ENCODE peak calls at places on chromosomes 1 and 21, in seven cellular contexts. B is neural crest cell, Y is kidney, N is fibroblast of pulmonary artery, P is body of pancreas, O is A549, F is DND-41. D is an unnamed sample.

GRCh38 chr1:11414921-11415538 is 63.9 kb upstream of the DISP3 start:
- DNase-seq in B (no peak), Y (no peak), N (no peak), P (no peak), O (no peak), F (no peak), D (no peak)

GRCh38 chr1:180233191-180234011 is 3.3 kb downstream of the LHX4 start:
- DNase-seq in B (no peak), Y (no peak), N (no peak), P (no peak), O (no peak), F (no peak), D (no peak)

GRCh38 chr1:216045400-216045799 is 377.8 kb downstream of the USH2A start:
- DNase-seq in B (no peak), Y (no peak), N (peak; percentile 58), P (no peak), O (no peak), F (no peak), D (peak; percentile 36)

GRCh38 chr1:91846007-91846620 is 39.8 kb downstream of the TGFBR3 start:
- DNase-seq in B (no peak), Y (no peak), N (peak; percentile 84), P (peak; percentile 55), O (no peak), F (no peak), D (peak; percentile 35)

GRCh38 chr1:43776043-43776761 is 68.9 kb downstream of the ST3GAL3 start:
- DNase-seq in B (no peak), Y (no peak), N (peak; percentile 69), P (no peak), O (no peak), F (no peak), D (no peak)

GRCh38 chr1:119414950-119415349 is at the start of gene HSD3B2:
- DNase-seq in B (no peak), Y (no peak), N (no peak), P (no peak), O (no peak), F (no peak), D (no peak)

GRCh38 chr1:212514056-212514614 is 81.4 kb downstream of the NENF start:
- DNase-seq in B (no peak), Y (peak; percentile 92), N (peak; percentile 49), P (peak; percentile 54), O (peak; percentile 59), F (no peak), D (no peak)

GRCh38 chr21:44647222-44647552 is 973 bp downstream of the KRTAP10-11 start:
- DNase-seq in B (no peak), Y (no peak), N (no peak), P (no peak), O (no peak), F (no peak), D (no peak)

GRCh38 chr1:224380003-224380402 is 23.3 kb downstream of the CNIH4 start:
- DNase-seq in B (no peak), Y (no peak), N (no peak), P (no peak), O (no peak), F (peak; percentile 75), D (no peak)

GRCh38 chr1:221963742-221964141 is 221.9 kb upstream of the DUSP10 start:
- DNase-seq in B (no peak), Y (no peak), N (no peak), P (no peak), O (no peak), F (no peak), D (no peak)

GRCh38 chr1:53047737-53048344 is 14.2 kb upstream of the PODN start:
- DNase-seq in B (no peak), Y (no peak), N (peak; percentile 79), P (no peak), O (no peak), F (peak; percentile 40), D (peak; percentile 30)

GRCh38 chr1:93468681-93469080 is 20.8 kb downstream of the FNBP1L start:
- DNase-seq in B (no peak), Y (no peak), N (no peak), P (no peak), O (no peak), F (no peak), D (no peak)

GRCh38 chr21:45283019-45283610 is 4.6 kb downstream of the POFUT2 start:
- DNase-seq in B (no peak), Y (peak; percentile 67), N (no peak), P (peak; percentile 9), O (no peak), F (no peak), D (no peak)

GRCh38 chr1:181911715-181912114 is 149.8 kb downstream of the ZNF648 start:
- DNase-seq in B (no peak), Y (no peak), N (no peak), P (no peak), O (no peak), F (no peak), D (no peak)

GRCh38 chr1:66207484-66207883 is 326.5 kb upstream of the SGIP1 start:
- DNase-seq in B (no peak), Y (no peak), N (peak; percentile 68), P (no peak), O (peak; percentile 35), F (no peak), D (no peak)

GRCh38 chr1:13543451-13543911 is 29.7 kb upstream of the LRRC38 start:
- DNase-seq in B (no peak), Y (no peak), N (no peak), P (peak; percentile 12), O (no peak), F (no peak), D (no peak)

GRCh38 chr21:31136891-31137290 is 98.6 kb upstream of the KRTAP19-8 start:
- DNase-seq in B (no peak), Y (no peak), N (peak; percentile 84), P (no peak), O (no peak), F (no peak), D (no peak)

GRCh38 chr1:22190251-22190650 is 47.4 kb upstream of the WNT4 start:
- DNase-seq in B (no peak), Y (no peak), N (no peak), P (no peak), O (no peak), F (no peak), D (no peak)

GRCh38 chr1:185350027-185350442 is 33.0 kb upstream of the IVNS1ABP start:
- DNase-seq in B (no peak), Y (no peak), N (no peak), P (no peak), O (no peak), F (no peak), D (no peak)

GRCh38 chr1:50415235-50416149 is 7.8 kb downstream of the DMRTA2 start:
- DNase-seq in B (no peak), Y (no peak), N (no peak), P (no peak), O (no peak), F (no peak), D (no peak)
- TF ChIP-seq CTCF in B (no peak), Y (no peak), N (no peak), P (no peak), O (no peak), F (no peak), D (no peak)

DNA sequence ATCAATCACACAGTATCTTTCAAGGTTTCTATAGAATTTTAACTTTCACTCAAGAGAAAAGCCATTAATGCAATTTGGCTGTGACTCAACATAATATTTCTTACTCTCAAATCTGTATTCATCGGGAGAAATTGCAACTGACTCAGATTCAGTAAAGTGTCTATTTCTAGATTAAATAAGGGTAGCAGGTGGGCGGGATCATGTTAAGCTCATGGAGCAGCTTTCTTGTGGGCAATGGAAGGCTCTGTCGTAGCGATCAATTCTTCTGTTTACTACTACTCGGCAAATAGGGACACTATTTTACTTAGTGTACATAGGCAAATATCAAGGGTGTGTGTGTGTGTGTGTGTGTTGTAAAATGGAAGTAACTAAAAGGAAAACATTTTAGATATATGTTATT is 423.6 kb upstream of the NEGR1 start:
- DNase-seq in B (no peak), Y (no peak), N (no peak), P (no peak), O (no peak), F (no peak), D (no peak)
- TF ChIP-seq CTCF in B (no peak), Y (no peak), N (no peak), P (no peak), O (no peak), F (no peak), D (no peak)

DNA sequence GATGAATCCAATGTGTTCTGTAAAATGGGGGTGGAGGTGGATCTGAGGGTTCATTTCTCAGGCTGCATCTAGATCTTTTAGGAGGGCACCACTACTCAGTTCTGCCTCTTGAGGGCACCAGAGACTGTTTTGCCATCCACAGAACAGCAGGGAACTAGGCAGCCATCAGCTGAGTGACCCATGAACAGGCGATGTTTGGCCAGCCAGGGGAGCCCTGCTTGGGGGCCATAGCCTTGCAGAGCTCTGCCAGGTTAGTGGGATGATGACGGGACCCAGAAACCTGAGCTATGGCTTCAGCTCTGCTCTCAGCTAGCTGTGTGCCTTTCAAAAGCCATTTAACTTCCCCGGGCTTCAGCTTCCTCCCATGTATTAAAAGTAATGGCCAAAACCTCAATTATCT is 13.4 kb upstream of the NOS1AP start:
- DNase-seq in B (peak; percentile 62), Y (no peak), N (peak; percentile 80), P (peak; percentile 72), O (peak; percentile 64), F (peak; percentile 45), D (peak; percentile 70)
- TF ChIP-seq CTCF in B (peak; percentile 92), Y (peak; percentile 92), N (peak; percentile 97), P (peak; percentile 94), O (peak; percentile 86), F (peak; percentile 84), D (peak; percentile 88)

GRCh38 chr1:16244650-16245285 is 7.8 kb upstream of the CPLANE2 start:
- DNase-seq in B (no peak), Y (no peak), N (no peak), P (no peak), O (no peak), F (no peak), D (no peak)

GRCh38 chr1:16245476-16246196 is 8.7 kb upstream of the CPLANE2 start:
- DNase-seq in B (no peak), Y (no peak), N (no peak), P (no peak), O (no peak), F (no peak), D (no peak)

GRCh38 chr1:16242556-16243407 is 5.8 kb upstream of the CPLANE2 start:
- DNase-seq in B (no peak), Y (no peak), N (no peak), P (no peak), O (no peak), F (no peak), D (no peak)

GRCh38 chr1:16243408-16243690 is 6.4 kb upstream of the CPLANE2 start:
- DNase-seq in B (no peak), Y (no peak), N (no peak), P (no peak), O (no peak), F (no peak), D (no peak)

DNA sequence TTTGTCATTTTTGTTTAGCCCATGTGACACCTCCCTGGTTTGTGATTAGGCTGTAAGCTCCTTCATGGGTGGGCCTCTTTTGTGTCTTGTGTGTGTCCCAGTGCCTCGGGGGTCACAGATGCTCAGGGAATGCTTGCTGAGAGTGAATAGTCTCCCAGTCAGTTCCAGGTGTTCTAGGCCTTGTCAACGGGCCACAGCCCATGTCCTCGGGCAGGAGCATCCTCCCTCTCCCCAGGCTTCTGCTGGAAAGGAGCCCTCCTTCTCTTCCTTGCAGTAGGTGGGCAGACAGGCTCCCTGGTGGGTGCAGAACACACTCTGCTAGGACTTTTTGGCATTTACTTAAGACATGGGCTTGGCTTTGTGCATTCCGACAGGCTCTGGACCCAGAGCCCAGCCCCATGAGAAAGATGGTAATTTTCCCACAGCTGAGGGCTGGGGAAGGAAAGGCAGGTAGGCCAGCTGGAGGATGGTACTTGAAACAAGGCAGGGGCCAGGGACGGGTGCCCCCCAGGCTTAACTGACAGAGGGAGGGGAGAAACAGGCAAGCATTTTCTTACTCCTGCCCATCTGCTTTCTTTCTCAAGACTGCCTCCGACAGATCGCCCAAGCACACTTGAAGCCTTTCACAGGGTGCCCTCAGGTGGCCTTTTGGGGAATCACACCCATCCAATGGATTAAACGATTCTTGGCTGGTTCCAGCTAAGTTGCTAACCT is 7.1 kb upstream of the CPLANE2 start:
- DNase-seq in B (peak; percentile 73), Y (peak; percentile 86), N (peak; percentile 89), P (peak; percentile 90), O (peak; percentile 73), F (peak; percentile 81), D (peak; percentile 84)
- TF ChIP-seq CTCF in B (peak; percentile 85), Y (peak; percentile 89), N (peak; percentile 86), P (peak; percentile 97), O (peak; percentile 76), F (peak; percentile 98), D (peak; percentile 89)

D was measured in RWPE1.